ENCODE peak calls at places on chromosomes 2 and 18, in eight cellular contexts. H is right lobe of liver, S is RKO, K is fibroblast of pulmonary artery, O is adrenal gland, F is iPS-NIHi11, C is osteocyte, X is occipital lobe. E is an unnamed sample.

GRCh38 chr2:179446475-179447141 is 182.0 kb upstream of the SESTD1 start:
- DNase-seq in H (no peak), S (no peak), K (no peak), O (no peak), F (no peak), C (no peak), X (no peak), E (no peak)

GRCh38 chr2:223797073-223797472 is 40.3 kb downstream of the AP1S3 start:
- DNase-seq in H (no peak), S (no peak), K (peak), O (no peak), F (no peak), C (no peak), X (no peak), E (no peak)

GRCh38 chr18:8450898-8451665 is 158.2 kb upstream of the RAB12 start:
- DNase-seq in H (no peak), S (no peak), K (no peak), O (no peak), F (no peak), C (peak), X (no peak), E (no peak)

GRCh38 chr2:126503476-126503875 is 152.5 kb upstream of the GYPC start:
- DNase-seq in H (no peak), S (no peak), K (no peak), O (no peak), F (no peak), C (no peak), X (no peak), E (no peak)

GRCh38 chr2:221518937-221519635 is 53.0 kb downstream of the EPHA4 start:
- DNase-seq in H (no peak), S (no peak), K (no peak), O (no peak), F (no peak), C (no peak), X (no peak), E (no peak)

GRCh38 chr2:96502891-96503636 is 2.1 kb downstream of the NEURL3 start:
- DNase-seq in H (no peak), S (no peak), K (peak), O (no peak), F (no peak), C (peak), X (no peak), E (no peak)

GRCh38 chr2:241048149-241048948 is 49.9 kb downstream of the SNED1 start:
- DNase-seq in H (no peak), S (no peak), K (no peak), O (peak), F (no peak), C (peak), X (no peak), E (no peak)

GRCh38 chr2:54457326-54458023 is 1.3 kb downstream of the SPTBN1 start:
- DNase-seq in H (no peak), S (peak), K (no peak), O (no peak), F (peak), C (no peak), X (peak), E (peak)

GRCh38 chr2:113216891-113217454 is 43.2 kb downstream of the PSD4 start:
- DNase-seq in H (peak), S (no peak), K (no peak), O (no peak), F (no peak), C (no peak), X (no peak), E (no peak)

GRCh38 chr18:43341014-43341413 is 63.7 kb upstream of the SYT4 start:
- DNase-seq in H (peak), S (no peak), K (no peak), O (no peak), F (no peak), C (no peak), X (no peak), E (no peak)

GRCh38 chr2:109402180-109402579 is 211.6 kb downstream of the SEPTIN10 start:
- DNase-seq in H (no peak), S (no peak), K (no peak), O (no peak), F (no peak), C (no peak), X (no peak), E (no peak)

GRCh38 chr2:36339819-36340218 is 15.8 kb upstream of the CRIM1 start:
- DNase-seq in H (no peak), S (no peak), K (peak), O (no peak), F (no peak), C (no peak), X (no peak), E (no peak)

GRCh38 chr2:230434677-230435324 is 18.8 kb downstream of the SP100 start:
- DNase-seq in H (no peak), S (no peak), K (no peak), O (no peak), F (no peak), C (no peak), X (no peak), E (no peak)

GRCh38 chr2:88212251-88212790 is 42.2 kb downstream of the THNSL2 start:
- DNase-seq in H (no peak), S (peak), K (peak), O (no peak), F (peak), C (no peak), X (no peak), E (peak)

GRCh38 chr2:140353541-140353940 is 1573.4 kb upstream of the NXPH2 start:
- DNase-seq in H (no peak), S (peak), K (peak), O (no peak), F (no peak), C (no peak), X (no peak), E (no peak)

GRCh38 chr2:134416637-134417036 is 162.8 kb downstream of the MGAT5 start:
- DNase-seq in H (no peak), S (no peak), K (no peak), O (no peak), F (no peak), C (no peak), X (no peak), E (no peak)

GRCh38 chr2:137050949-137051348 is 285.6 kb downstream of the THSD7B start:
- DNase-seq in H (no peak), S (peak), K (no peak), O (no peak), F (no peak), C (no peak), X (no peak), E (no peak)

GRCh38 chr2:190979906-190980629 is 33.9 kb downstream of the STAT1 start:
- DNase-seq in H (no peak), S (no peak), K (peak), O (peak), F (peak), C (peak), X (no peak), E (peak)

GRCh38 chr2:202460119-202460518 is 84.0 kb downstream of the BMPR2 start:
- DNase-seq in H (no peak), S (no peak), K (no peak), O (no peak), F (no peak), C (no peak), X (no peak), E (no peak)

GRCh38 chr2:48482774-48483173 is 47.2 kb upstream of the STON1 start:
- DNase-seq in H (no peak), S (no peak), K (peak), O (peak), F (no peak), C (no peak), X (peak), E (no peak)